ENCODE peak calls at places on chromosomes 5 and 9, in four cellular contexts. O is IMR-90, X is cardiac muscle cell, U is small intestine. P is an unnamed sample.

GRCh38 chr5:43303242-43303641 is 10.0 kb downstream of the HMGCS1 start:
- DNase-seq in O (no peak), X (no peak), U (no peak), P (no peak)

GRCh38 chr9:82540175-82540574 is 522.8 kb downstream of the RASEF start:
- DNase-seq in U (no peak), O (no peak), X (no peak), P (no peak)

GRCh38 chr5:72109625-72110024 is 2.4 kb downstream of the MAP1B start:
- DNase-seq in X (peak; percentile 23), U (no peak), O (no peak), P (no peak)

GRCh38 chr5:60820593-60821487 is 23.2 kb downstream of the ELOVL7 start:
- DNase-seq in O (no peak), X (no peak), U (no peak), P (no peak)

GRCh38 chr5:163456029-163456589 is 3.8 kb downstream of the NUDCD2 start:
- DNase-seq in U (no peak), O (no peak), X (no peak), P (no peak)

GRCh38 chr5:101244621-101245020 is 341.5 kb upstream of the ST8SIA4 start:
- DNase-seq in O (no peak), U (no peak), X (no peak), P (no peak)

GRCh38 chr5:117691364-117691763 is 1116.7 kb upstream of the SEMA6A start:
- DNase-seq in O (no peak), X (no peak), U (no peak), P (no peak)

GRCh38 chr5:139416651-139417050 is 12.8 kb upstream of the SPATA24 start:
- DNase-seq in O (no peak), X (no peak), U (peak; percentile 73), P (no peak)

GRCh38 chr9:124491049-124491975 is 15.9 kb downstream of the NR5A1 start:
- DNase-seq in O (no peak), X (no peak), U (no peak), P (no peak)

GRCh38 chr5:154164182-154164581 is 26.4 kb upstream of the GALNT10 start:
- DNase-seq in X (no peak), U (no peak), O (no peak), P (no peak)

GRCh38 chr5:95900383-95900958 is 61.2 kb downstream of the ELL2 start:
- DNase-seq in O (peak; percentile 88), U (no peak), X (peak; percentile 47), P (no peak)

GRCh38 chr9:18473551-18474279 is at the start of gene ADAMTSL1:
- DNase-seq in O (peak; percentile 72), X (peak; percentile 82), U (peak; percentile 14), P (no peak)

GRCh38 chr9:134213508-134214394 is 49.4 kb upstream of the RNU6ATAC start:
- DNase-seq in O (no peak), U (no peak), X (no peak), P (no peak)

GRCh38 chr9:107751522-107752235 is 262.1 kb upstream of the KLF4 start:
- DNase-seq in X (no peak), O (peak; percentile 83), U (peak; percentile 95), P (no peak)

GRCh38 chr5:103232393-103232999 is 26.1 kb upstream of the MACIR start:
- DNase-seq in O (peak; percentile 55), X (peak; percentile 51), U (peak; percentile 65), P (no peak)

GRCh38 chr5:64972591-64972990 is 203.9 kb downstream of the CWC27 start:
- DNase-seq in O (peak; percentile 26), X (no peak), U (no peak), P (no peak)

GRCh38 chr5:9042241-9042640 is 503.6 kb downstream of the SEMA5A start:
- DNase-seq in X (no peak), U (no peak), O (no peak), P (no peak)

GRCh38 chr9:98986866-98987653 is 43.4 kb downstream of the COL15A1 start:
- DNase-seq in X (no peak), O (no peak), U (no peak), P (no peak)

GRCh38 chr5:93404246-93404645 is 176.8 kb downstream of the NR2F1-AS1 start:
- DNase-seq in U (no peak), O (no peak), X (no peak), P (no peak)

GRCh38 chr5:2833513-2833912 is 82.0 kb upstream of the IRX2 start:
- DNase-seq in O (no peak), X (peak; percentile 44), U (no peak), P (no peak)

DNA sequence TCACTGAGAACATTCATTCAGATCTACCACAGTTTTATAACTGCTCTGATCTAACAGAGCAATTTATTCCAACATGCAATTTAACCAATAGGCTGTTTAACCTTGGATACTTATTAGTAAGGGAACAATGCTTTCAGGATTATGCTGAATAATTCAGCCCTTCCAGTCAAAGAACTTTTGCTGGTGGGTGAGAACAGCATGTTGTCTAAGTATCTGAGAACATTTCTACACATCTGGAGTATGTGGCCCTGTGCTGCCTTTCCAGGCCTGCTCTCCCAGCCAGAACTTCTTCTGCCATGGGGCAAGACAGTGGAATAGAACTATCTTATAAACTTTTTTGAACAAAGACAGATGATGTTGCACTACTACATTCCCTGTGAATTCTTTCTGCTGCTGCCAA is 55.8 kb downstream of the NFIB start:
- DNase-seq in O (no peak), X (no peak), U (no peak), P (no peak)
- H3K4me1 ChIP-seq in O (no peaks in the 10 kb centered on the region), X (no peaks in the 10 kb centered on the region), U (peaks cover 4% of the 10 kb centered on the region), P (no peaks in the 10 kb centered on the region)

GRCh38 chr9:36137392-36138004 is 965 bp downstream of the GLIPR2 start:
- DNase-seq in U (no peak), O (peak; percentile 38), X (peak; percentile 5), P (no peak)

GRCh38 chr9:36136894-36137391 is 410 bp downstream of the GLIPR2 start:
- DNase-seq in X (peak; percentile 37), U (no peak), O (no peak), P (peak; percentile 40)

GRCh38 chr9:36136277-36136893 is at the start of gene GLIPR2:
- DNase-seq in U (peak; percentile 71), X (peak; percentile 88), O (peak; percentile 65), P (peak; percentile 70)

GRCh38 chr9:36134761-36135505 is 1.6 kb upstream of the GLIPR2 start:
- DNase-seq in X (no peak), O (no peak), U (no peak), P (no peak)

GRCh38 chr9:36135791-36136276 is 699 bp upstream of the GLIPR2 start:
- DNase-seq in U (no peak), X (peak; percentile 3), O (no peak), P (no peak)
- H3K4me3 ChIP-seq in U (peak overlapping the region; percentile 67), X (peak overlapping the region; percentile 85), O (peak overlapping the region; percentile 78), P (no peak overlapping the region)

DNA sequence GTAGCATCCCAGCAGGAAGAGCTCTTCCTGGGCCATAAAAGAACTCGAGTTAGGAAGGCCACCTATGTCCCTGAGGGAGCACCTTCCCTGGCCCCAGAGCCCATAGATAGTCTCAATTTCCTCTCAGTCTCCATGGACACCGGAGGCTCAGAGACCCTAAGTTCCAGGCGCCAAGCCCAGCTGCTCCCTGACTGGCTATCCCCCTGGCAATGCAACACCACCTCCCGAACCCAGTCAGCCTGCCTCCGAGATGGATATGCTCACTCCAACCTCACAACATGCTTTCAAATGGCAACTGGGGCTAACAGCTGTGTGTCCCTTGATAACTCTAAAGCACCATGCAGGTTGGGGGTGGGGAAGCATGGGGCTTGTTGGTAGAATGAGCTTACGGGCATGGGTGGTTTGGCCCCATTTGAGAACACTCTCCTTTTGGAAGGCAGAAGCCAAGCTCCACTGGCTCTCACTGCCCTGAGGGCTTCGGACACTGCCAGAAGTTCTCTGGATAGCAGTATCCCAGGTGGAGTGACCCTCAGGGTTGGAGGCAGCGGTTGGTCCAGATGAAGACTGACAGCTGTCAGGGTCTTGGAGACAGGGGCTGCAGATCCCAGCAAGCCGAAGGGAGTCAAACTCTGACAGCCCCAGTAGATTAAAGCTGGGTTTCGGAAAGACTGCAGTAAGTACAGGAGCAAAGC is 165.3 kb downstream of the PAX5 start:
- DNase-seq in O (no peak), U (no peak), X (no peak), P (no peak)
- H3K4me1 ChIP-seq in O (no peaks in the 10 kb centered on the region), U (no peaks in the 10 kb centered on the region), X (peaks cover 4% of the 10 kb centered on the region), P (no peaks in the 10 kb centered on the region)

DNA sequence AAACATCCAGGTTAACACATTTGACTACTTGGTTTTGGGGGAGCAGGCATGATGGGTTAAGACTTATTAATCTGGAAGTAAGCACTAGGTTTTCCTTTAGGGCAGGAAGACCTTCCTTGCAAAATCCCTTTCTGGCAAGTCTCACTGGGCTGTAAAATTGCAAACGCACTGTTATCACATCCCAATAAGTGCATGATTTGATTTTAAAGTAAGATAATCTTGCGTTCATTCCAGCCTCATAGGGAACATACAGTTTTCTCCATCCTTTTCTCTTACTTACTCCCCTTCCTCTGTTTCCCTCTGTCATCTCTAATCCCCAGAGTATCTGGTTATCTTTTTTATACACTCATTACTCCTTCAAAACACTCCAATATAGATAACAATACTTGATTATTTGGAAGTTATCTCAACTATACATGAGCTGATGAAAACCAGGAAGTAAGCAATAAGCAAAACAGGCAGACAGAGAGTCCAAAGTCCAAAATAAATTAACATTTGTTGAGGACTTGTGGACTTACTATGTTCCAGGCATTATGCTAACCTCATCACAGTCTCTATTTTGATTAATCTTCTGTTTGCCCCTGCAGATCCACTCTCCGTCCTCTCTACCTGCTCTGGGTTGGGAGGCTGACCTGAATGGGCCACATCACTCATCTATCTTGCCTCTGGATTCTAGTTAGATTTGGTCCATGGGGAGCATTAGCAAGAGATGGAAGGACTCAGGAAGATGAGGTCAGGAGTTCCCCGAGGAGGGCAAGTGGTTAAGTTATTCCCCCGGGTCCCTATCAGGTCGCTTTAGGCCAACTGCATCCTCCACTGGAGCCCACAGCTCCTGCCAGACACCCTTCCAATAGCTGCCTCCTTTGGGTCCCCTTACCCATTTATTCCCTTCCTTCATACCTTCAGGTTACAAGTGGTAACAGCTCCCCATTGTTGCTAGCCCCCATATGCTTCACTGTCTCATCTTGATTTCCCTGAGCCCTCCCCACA is 60.2 kb downstream of the SLC22A5 start:
- DNase-seq in X (no peak), O (no peak), U (peak; percentile 95), P (no peak)
- H3K4me3 ChIP-seq in X (no peak overlapping the region), O (no peak overlapping the region), U (no peak overlapping the region), P (no peak overlapping the region)

DNA sequence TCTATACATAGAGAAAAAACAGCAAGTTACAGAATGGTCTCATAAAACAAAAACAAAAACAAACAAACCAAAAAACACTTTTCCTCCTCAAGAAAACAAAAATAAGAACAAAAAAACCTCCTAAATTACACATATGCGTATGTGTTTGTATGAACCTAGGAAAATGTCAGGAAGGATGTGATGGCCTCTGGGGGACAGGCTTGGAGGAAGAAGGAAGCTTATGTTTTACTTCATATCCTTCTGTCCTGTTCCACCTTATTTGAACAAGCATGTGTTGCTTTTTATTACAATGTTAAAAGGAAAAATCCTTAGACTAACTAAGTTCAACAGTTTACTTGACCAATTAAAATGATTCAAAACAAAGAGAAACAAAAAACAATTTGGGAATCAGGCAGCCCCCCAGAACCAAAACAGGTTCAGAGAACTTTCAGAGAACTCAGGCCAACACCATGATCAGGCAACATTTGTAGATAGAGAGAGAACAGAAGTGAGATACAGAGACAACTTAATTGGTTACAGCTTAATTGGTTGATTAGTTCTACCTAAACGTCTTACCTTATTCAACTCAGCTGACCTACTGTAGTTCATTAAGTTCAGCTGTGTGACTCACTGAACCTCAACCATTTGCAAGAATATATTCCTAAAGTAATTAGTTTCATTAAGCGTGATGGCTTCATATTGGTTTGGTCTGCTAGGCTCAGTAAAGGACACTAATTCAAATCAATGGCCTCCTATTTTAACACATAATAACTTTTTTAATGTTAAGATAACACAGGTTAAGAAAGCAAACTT is 10.1 kb downstream of the SPAAR start:
- DNase-seq in U (peak; percentile 86), X (no peak), O (no peak), P (no peak)
- H3K4me1 ChIP-seq in U (peaks cover 15% of the 10 kb centered on the region), X (peaks cover 3% of the 10 kb centered on the region), O (peaks cover 5% of the 10 kb centered on the region), P (no peaks in the 10 kb centered on the region)

GRCh38 chr9:120447959-120448500 is 131.9 kb downstream of the CDK5RAP2 start:
- DNase-seq in U (no peak), X (no peak), O (no peak), P (no peak)
- H3K4me3 ChIP-seq in U (no peak overlapping the region), X (no peak overlapping the region), O (no peak overlapping the region), P (no peak overlapping the region)

P was measured in DND-41.